ENCODE peak calls at places on chromosomes 1 and 21, in seven cellular contexts. G is LoVo, O is HT1080, U is astrocyte, L is neuronal stem cell, R is Calu3, H is astrocyte of the spinal cord. X is an unnamed sample.

GRCh38 chr1:248905949-248906740 is at the start of gene PGBD2:
- DNase-seq in G (peak; percentile 92), U (peak; percentile 64), O (peak; percentile 93), H (peak; percentile 92), R (peak; percentile 97), L (peak; percentile 92), X (peak; percentile 81)

GRCh38 chr1:29789910-29790247 is 553.6 kb downstream of the PTPRU start:
- DNase-seq in O (no peak), G (peak; percentile 4), U (no peak), R (no peak), L (no peak), H (no peak), X (no peak)

GRCh38 chr1:177305040-177306018 is 134.6 kb downstream of the BRINP2 start:
- DNase-seq in R (no peak), G (no peak), O (no peak), U (no peak), L (no peak), H (no peak), X (no peak)

GRCh38 chr1:35958558-35958957 is 27.7 kb downstream of the AGO3 start:
- DNase-seq in U (peak; percentile 16), O (no peak), H (no peak), R (no peak), L (no peak), G (peak; percentile 5), X (no peak)

GRCh38 chr1:112840631-112841624 is 115.1 kb downstream of the SLC16A1 start:
- DNase-seq in G (no peak), R (no peak), U (no peak), H (no peak), L (no peak), O (peak; percentile 86), X (no peak)

GRCh38 chr21:42744520-42745445 is 91.4 kb downstream of the PDE9A start:
- DNase-seq in L (no peak), O (no peak), U (no peak), H (no peak), R (no peak), G (no peak), X (no peak)

GRCh38 chr1:63835075-63835633 is 61.3 kb downstream of the ROR1 start:
- DNase-seq in R (no peak), H (no peak), U (no peak), O (no peak), L (no peak), G (peak; percentile 20), X (no peak)

GRCh38 chr21:21712761-21713558 is 714.8 kb downstream of the NCAM2 start:
- DNase-seq in R (no peak), L (no peak), O (peak; percentile 43), H (peak; percentile 82), U (peak; percentile 77), G (no peak), X (no peak)

GRCh38 chr1:52554756-52555155 is 1.9 kb upstream of the TUT4 start:
- DNase-seq in U (peak; percentile 22), H (peak; percentile 9), L (peak; percentile 14), O (no peak), G (no peak), R (no peak), X (peak; percentile 21)

GRCh38 chr1:50488403-50488802 is 65.2 kb upstream of the DMRTA2 start:
- DNase-seq in R (no peak), O (no peak), U (no peak), L (no peak), G (no peak), H (no peak), X (no peak)

GRCh38 chr1:35587736-35588135 is 14.6 kb downstream of the TFAP2E start:
- DNase-seq in L (no peak), R (no peak), U (no peak), O (no peak), H (no peak), G (no peak), X (no peak)

GRCh38 chr1:197614916-197615692 is 160.2 kb downstream of the DENND1B start:
- DNase-seq in G (peak; percentile 57), H (peak; percentile 48), U (peak; percentile 18), R (peak; percentile 48), O (peak; percentile 37), L (peak; percentile 20), X (peak; percentile 60)